ENCODE peak calls at places on chromosomes 2 and 18, in seven cellular contexts. J is pancreas, X is brain microvascular endothelial cell, H is right atrium auricular region, V is IMR-90, M is PC-9, A is psoas muscle. S is an unnamed sample.

GRCh38 chr2:60837123-60837522 is 44.3 kb upstream of the REL start:
- DNase-seq in X (no peak), M (no peak), A (no peak), H (no peak), J (no peak), V (no peak), S (no peak)

GRCh38 chr2:165469417-165469816 is at the start of gene CSRNP3:
- DNase-seq in X (peak), V (peak), M (peak), J (peak), A (no peak), H (peak), S (peak)

GRCh38 chr2:85778646-85779364 is 25.0 kb downstream of the ATOH8 start:
- DNase-seq in V (no peak), H (no peak), J (no peak), A (no peak), X (no peak), M (no peak), S (no peak)

GRCh38 chr2:165239230-165239629 is at the start of gene SCN2A:
- DNase-seq in A (no peak), X (peak), V (peak), H (no peak), J (no peak), M (peak), S (peak)

GRCh38 chr18:31225668-31226067 is 63.0 kb upstream of the DSC1 start:
- DNase-seq in M (no peak), V (peak), X (peak), A (no peak), H (no peak), J (no peak), S (peak)

GRCh38 chr2:127181851-127182250 is 38.2 kb downstream of the CYP27C1 start:
- DNase-seq in M (no peak), X (no peak), V (no peak), H (no peak), J (no peak), A (no peak), S (no peak)

GRCh38 chr2:175373729-175374128 is 192.2 kb upstream of the ATP5MC3 start:
- DNase-seq in V (no peak), X (no peak), H (no peak), A (no peak), M (no peak), J (no peak), S (no peak)

GRCh38 chr2:169395821-169396374 is 33.6 kb upstream of the LRP2 start:
- DNase-seq in A (no peak), V (no peak), J (no peak), X (no peak), H (no peak), M (no peak), S (no peak)

GRCh38 chr2:100956081-100956480 is 46.0 kb upstream of the RPL31 start:
- DNase-seq in H (no peak), M (no peak), J (no peak), V (no peak), A (no peak), X (no peak), S (no peak)

GRCh38 chr18:60984496-60984895 is 348.7 kb upstream of the CDH20 start:
- DNase-seq in J (no peak), X (peak), H (no peak), V (peak), M (no peak), A (no peak), S (peak)

GRCh38 chr2:228527481-228527880 is 346.0 kb upstream of the SPHKAP start:
- DNase-seq in M (no peak), J (no peak), H (no peak), A (no peak), X (peak), V (peak), S (no peak)

GRCh38 chr18:50266248-50266704 is at the start of gene CFAP53:
- DNase-seq in A (peak), X (peak), H (peak), V (peak), J (peak), M (peak), S (peak)

GRCh38 chr2:238284802-238285515 is 3.5 kb downstream of the PER2 start:
- DNase-seq in J (peak), X (no peak), M (no peak), V (no peak), A (no peak), H (no peak), S (no peak)

GRCh38 chr2:128448331-128449225 is 129.9 kb upstream of the HS6ST1 start:
- DNase-seq in X (no peak), M (no peak), A (no peak), J (no peak), H (peak), V (no peak), S (no peak)

GRCh38 chr18:49767111-49768050 is 46.0 kb downstream of the ACAA2 start:
- DNase-seq in X (no peak), H (no peak), J (no peak), M (no peak), A (no peak), V (no peak), S (no peak)

GRCh38 chr2:74316616-74317295 is 26.5 kb downstream of the SLC4A5 start:
- DNase-seq in M (no peak), H (no peak), J (no peak), A (no peak), X (no peak), V (no peak), S (no peak)

GRCh38 chr18:49499046-49499637 is 12.1 kb upstream of the C18orf32 start:
- DNase-seq in J (no peak), M (no peak), A (no peak), V (no peak), H (no peak), X (no peak), S (no peak)

GRCh38 chr18:68925268-68925667 is 127.4 kb downstream of the CCDC102B start:
- DNase-seq in J (no peak), A (no peak), V (no peak), X (no peak), H (no peak), M (no peak), S (no peak)

GRCh38 chr18:54956506-54956905 is 2.8 kb downstream of the CCDC68 start:
- DNase-seq in V (no peak), J (no peak), M (no peak), A (no peak), X (no peak), H (no peak), S (no peak)

GRCh38 chr18:56712761-56713160 is 61.6 kb downstream of the WDR7 start:
- DNase-seq in H (no peak), X (no peak), A (no peak), V (no peak), M (no peak), J (no peak), S (no peak)

GRCh38 chr2:101238930-101239759 is 13.5 kb upstream of the CNOT11 start:
- DNase-seq in M (no peak), X (no peak), H (no peak), J (peak), A (no peak), V (no peak), S (no peak)

GRCh38 chr2:238101891-238102841 is 2.0 kb downstream of the ESPNL start:
- DNase-seq in V (no peak), X (no peak), A (peak), M (no peak), J (peak), H (no peak), S (no peak)

GRCh38 chr2:1157107-1157506 is 206.5 kb downstream of the SNTG2 start:
- DNase-seq in A (no peak), V (no peak), M (no peak), X (no peak), J (no peak), H (no peak), S (no peak)

GRCh38 chr18:5868218-5868904 is 27.0 kb downstream of the TMEM200C start:
- DNase-seq in J (peak), A (peak), V (peak), M (peak), H (peak), X (peak), S (peak)

GRCh38 chr2:235325126-235325525 is 168.7 kb upstream of the AGAP1 start:
- DNase-seq in V (no peak), M (peak), X (no peak), J (no peak), H (no peak), A (no peak), S (no peak)

GRCh38 chr2:172096661-172097547 is 5.8 kb downstream of the DLX2 start:
- DNase-seq in A (no peak), J (no peak), M (peak), V (peak), H (no peak), X (no peak), S (no peak)

GRCh38 chr18:49752095-49752457 is 61.3 kb downstream of the ACAA2 start:
- DNase-seq in J (no peak), X (no peak), V (no peak), M (no peak), H (no peak), A (no peak), S (no peak)

GRCh38 chr2:154097823-154098398 is 226.2 kb downstream of the GALNT13 start:
- DNase-seq in J (no peak), A (no peak), M (no peak), H (no peak), X (no peak), V (no peak), S (no peak)

GRCh38 chr18:79932907-79933306 is 18.5 kb downstream of the SLC66A2 start:
- DNase-seq in A (no peak), V (no peak), X (no peak), J (no peak), H (no peak), M (no peak), S (no peak)

GRCh38 chr18:79935098-79935480 is 16.4 kb downstream of the SLC66A2 start:
- DNase-seq in J (no peak), A (no peak), H (no peak), M (no peak), V (no peak), X (no peak), S (no peak)

GRCh38 chr18:79935499-79935898 is 16.0 kb downstream of the SLC66A2 start:
- DNase-seq in A (no peak), V (no peak), X (no peak), M (no peak), J (no peak), H (no peak), S (no peak)

GRCh38 chr18:79934311-79935097 is 16.9 kb downstream of the SLC66A2 start:
- DNase-seq in H (no peak), M (no peak), V (no peak), A (no peak), J (no peak), X (no peak), S (no peak)

GRCh38 chr18:79933765-79934164 is 17.7 kb downstream of the SLC66A2 start:
- DNase-seq in V (no peak), M (no peak), X (peak), J (peak), A (no peak), H (no peak), S (no peak)
- TF ChIP-seq CTCF in V (no peak), M (no peak), X (peak), J (peak), A (no peak), H (no peak), S (no peak)

GRCh38 chr18:25701821-25702220 is 349.9 kb upstream of the ZNF521 start:
- DNase-seq in A (no peak), V (no peak), H (no peak), X (no peak), J (no peak), M (no peak), S (no peak)

GRCh38 chr18:25705650-25706049 is 353.7 kb upstream of the ZNF521 start:
- DNase-seq in A (no peak), H (no peak), X (no peak), J (no peak), M (no peak), V (no peak), S (no peak)

DNA sequence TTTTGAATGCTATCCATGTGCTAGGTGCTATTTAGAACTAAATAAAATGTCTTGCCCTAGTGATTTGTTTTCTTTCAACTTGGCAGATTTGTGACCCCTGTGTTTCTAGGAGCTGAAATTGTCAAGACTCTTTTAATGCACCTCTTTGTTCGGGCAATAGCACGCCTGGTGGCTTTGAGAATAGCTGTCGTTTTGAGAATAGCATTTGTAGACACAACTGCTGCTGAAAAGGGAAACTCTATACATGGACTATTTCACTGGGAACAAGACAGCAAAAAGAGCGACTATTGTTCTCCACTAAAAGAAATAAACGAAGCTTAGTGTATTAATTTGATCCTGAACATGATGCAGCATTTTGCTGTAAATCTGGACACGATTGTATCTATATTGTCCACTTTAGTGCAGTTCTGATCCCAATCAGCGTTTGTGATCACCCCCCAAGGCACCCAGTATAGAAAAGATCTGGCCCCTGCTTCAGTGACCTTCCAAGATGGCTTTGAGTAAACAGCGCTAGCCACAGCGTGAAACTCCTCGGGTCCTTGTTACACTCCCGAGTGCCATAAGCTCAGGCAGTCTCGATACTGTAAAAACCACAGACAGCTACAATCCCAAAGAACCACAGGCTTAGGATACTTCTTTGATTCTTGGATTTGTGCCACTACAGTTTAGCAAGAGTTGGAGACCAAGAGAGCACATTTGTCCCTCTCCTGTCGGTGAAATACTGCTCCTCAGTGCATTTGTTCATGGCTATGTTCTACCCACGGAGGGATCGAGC is 352.3 kb upstream of the ZNF521 start:
- DNase-seq in J (no peak), A (no peak), X (no peak), M (no peak), H (no peak), V (no peak), S (no peak)
- H3K4me3 ChIP-seq in J (no peak), A (no peak), X (no peak), M (no peak), H (no peak), V (no peak), S (no peak)

DNA sequence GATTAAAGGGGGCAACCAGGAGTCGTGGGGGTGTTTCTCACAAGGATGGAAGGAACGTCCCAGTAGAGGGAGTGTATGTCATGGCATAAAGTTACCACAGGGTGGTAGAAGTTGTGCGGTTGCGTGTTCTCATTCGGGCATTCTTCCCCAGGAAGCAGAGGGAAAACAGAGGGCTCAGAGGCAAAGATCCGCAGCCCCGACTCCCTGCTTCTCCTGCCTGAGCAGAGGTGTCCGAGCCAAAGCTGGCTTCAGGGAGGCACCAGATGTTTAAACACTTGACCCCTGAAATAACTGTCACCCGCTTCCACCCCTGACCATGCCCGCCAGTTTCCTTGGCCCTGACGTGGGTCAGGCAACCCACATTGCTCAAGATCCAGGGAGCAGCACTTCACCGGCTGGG is 83.7 kb downstream of the EN1 start:
- DNase-seq in A (no peak), V (no peak), H (no peak), M (no peak), J (no peak), X (peak), S (no peak)
- TF ChIP-seq CTCF in A (peak), V (no peak), H (no peak), M (peak), J (no peak), X (peak), S (peak)

DNA sequence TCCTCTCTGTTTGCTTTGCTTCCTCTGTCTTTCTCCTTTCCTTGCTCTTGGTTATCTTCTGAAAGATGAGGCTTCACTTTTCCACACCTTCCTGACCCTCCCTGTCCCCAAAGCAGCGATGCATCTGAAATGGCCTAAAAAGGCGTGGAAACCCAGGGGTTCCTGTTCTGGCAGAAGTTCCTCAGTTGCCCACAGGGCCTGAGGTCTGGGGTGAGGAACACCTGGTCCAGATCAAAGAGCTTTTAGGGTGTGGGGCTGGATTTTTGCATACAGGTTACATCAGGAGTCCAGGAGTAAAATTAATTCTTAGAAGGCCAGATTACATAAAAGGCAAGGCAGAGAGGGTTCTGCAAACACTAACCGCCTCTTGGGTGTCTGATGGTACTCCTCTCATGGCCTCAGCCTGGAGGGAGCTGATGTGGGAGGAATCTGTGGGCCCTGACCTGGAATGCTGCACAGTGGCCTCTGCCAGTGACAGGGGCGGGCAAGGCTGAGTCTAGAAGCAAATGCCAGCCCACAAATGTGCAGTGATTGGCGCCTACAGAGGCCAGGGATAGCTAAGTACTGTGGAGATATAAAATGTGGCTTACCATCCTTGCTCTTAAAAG is 41.8 kb downstream of the INPP4A start:
- DNase-seq in A (no peak), X (no peak), M (peak), H (no peak), J (no peak), V (no peak), S (no peak)
- H3K4me3 ChIP-seq in A (no peak), X (no peak), M (no peak), H (no peak), J (no peak), V (no peak), S (no peak)

DNA sequence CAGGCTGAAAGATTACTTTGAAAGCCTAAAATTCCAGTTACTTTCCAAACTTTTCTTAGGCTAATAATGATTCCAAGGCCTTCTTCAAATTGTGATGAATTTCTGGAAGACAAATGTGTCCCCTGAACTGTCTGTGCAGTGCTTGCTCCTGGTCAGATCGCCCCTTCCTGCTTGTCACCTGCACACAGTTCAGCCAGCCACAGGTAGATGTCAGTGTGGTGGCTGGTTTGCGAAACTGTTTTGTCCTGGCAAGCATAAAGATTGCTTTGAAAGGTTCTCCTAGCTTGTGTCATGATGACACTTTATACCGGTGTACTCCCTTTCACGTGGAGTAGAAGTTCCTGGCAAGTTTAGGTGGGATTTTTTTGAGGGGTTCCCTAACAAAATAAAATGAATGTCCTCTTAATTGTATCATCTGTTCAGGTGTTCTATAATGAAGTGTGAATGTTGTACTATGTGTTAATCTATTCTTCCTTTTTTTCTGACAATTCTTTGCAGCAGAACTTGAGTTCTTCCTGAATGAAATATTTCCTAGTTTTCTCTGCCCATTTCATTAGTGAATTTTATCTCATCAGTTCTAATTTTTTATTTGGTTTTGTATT is 298.8 kb downstream of the ZNF407 start:
- DNase-seq in H (no peak), A (no peak), J (peak), X (no peak), M (peak), V (peak), S (no peak)
- TF ChIP-seq CTCF in H (peak), A (peak), J (peak), X (peak), M (peak), V (peak), S (peak)

DNA sequence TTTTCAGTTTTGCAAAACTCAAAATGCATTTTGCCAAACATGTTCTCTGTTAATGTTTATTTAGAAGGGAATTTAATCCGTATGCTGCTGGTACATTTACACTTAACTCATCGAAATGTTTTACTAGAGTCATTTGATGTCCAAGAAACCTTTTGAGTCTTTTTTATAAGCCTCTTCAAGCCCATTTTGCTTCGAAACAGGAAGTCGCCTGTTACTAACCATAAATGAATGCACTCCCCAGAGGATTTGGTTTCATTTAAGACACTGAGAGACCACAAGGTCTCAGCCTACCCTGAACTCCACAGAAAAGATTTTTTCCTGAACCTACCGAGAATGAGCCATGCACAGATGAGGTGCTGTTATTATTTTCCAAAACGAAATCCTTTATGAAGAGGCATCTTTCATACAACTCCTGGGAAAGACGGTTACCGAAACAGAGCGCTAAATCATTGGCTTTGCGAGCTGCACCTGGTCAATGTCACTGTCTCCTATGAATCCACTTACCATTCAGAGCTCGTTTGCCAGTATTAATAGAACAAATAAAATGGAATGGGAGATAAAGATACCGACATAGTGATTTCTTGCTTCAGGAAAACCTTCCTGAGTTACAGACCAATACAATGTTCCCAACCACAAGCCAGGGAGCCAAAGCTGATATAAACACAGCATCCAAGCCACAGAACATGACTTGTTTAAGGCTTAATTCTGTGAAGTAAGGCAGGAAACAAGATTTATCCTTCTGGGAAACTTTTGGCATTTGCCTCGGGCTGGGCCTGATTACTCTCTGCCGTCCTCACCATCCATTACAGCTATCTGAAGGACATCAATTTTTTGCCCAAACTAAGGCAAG is 382.1 kb downstream of the OSR1 start:
- DNase-seq in X (peak), M (no peak), J (no peak), V (peak), H (no peak), A (no peak), S (peak)
- H3K4me3 ChIP-seq in X (no peak), M (no peak), J (no peak), V (no peak), H (peak), A (no peak), S (no peak)

GRCh38 chr2:47313728-47314127 is 89.2 kb upstream of the MSH2 start:
- DNase-seq in J (no peak), H (no peak), X (no peak), V (no peak), A (no peak), M (no peak), S (no peak)
- TF ChIP-seq CTCF in J (no peak), H (no peak), X (peak), V (no peak), A (no peak), M (no peak), S (peak)